ENCODE peak calls at places on chromosomes 16 and 17, in seven cellular contexts. One of them, this sample, is unnamed.

GRCh38 chr17:65634533-65634932 is 73.1 kb upstream of the AXIN2 start:
- DNase-seq in GM13977: no peak
- DNase-seq in T-helper 1 cell: no peak
- DNase-seq in A549: peak; percentile 74
- DNase-seq in T47D: no peak
- DNase-seq in EL: no peak
- DNase-seq in NCI-H1092: no peak
- DNase-seq in this sample: no peak

GRCh38 chr17:39601758-39602532 is 5.8 kb downstream of the NEUROD2 start:
- DNase-seq in GM13977: no peak
- DNase-seq in T-helper 1 cell: no peak
- DNase-seq in A549: no peak
- DNase-seq in T47D: no peak
- DNase-seq in EL: no peak
- DNase-seq in NCI-H1092: no peak
- DNase-seq in this sample: no peak

GRCh38 chr17:31571124-31571892 is 179.8 kb downstream of the RAB11FIP4 start:
- DNase-seq in GM13977: no peak
- DNase-seq in T-helper 1 cell: no peak
- DNase-seq in A549: peak; percentile 24
- DNase-seq in T47D: no peak
- DNase-seq in EL: peak; percentile 91
- DNase-seq in NCI-H1092: no peak
- DNase-seq in this sample: no peak

GRCh38 chr17:38969281-38969680 is 2.1 kb upstream of the FBXO47 start:
- DNase-seq in GM13977: no peak
- DNase-seq in T-helper 1 cell: no peak
- DNase-seq in A549: no peak
- DNase-seq in T47D: no peak
- DNase-seq in EL: no peak
- DNase-seq in NCI-H1092: no peak
- DNase-seq in this sample: no peak

GRCh38 chr17:68054296-68054900 is 18.9 kb downstream of the KPNA2 start:
- DNase-seq in GM13977: no peak
- DNase-seq in T-helper 1 cell: no peak
- DNase-seq in A549: no peak
- DNase-seq in T47D: peak; percentile 58
- DNase-seq in EL: peak; percentile 88
- DNase-seq in NCI-H1092: no peak
- DNase-seq in this sample: no peak

GRCh38 chr17:41521574-41522261 is 3.0 kb upstream of the KRT15 start:
- DNase-seq in GM13977: no peak
- DNase-seq in T-helper 1 cell: no peak
- DNase-seq in A549: peak; percentile 83
- DNase-seq in T47D: no peak
- DNase-seq in EL: peak; percentile 89
- DNase-seq in NCI-H1092: no peak
- DNase-seq in this sample: no peak

GRCh38 chr17:77258638-77259037 is 117.9 kb downstream of the SEC14L1 start:
- DNase-seq in GM13977: no peak
- DNase-seq in T-helper 1 cell: no peak
- DNase-seq in A549: no peak
- DNase-seq in T47D: no peak
- DNase-seq in EL: no peak
- DNase-seq in NCI-H1092: no peak
- DNase-seq in this sample: no peak

GRCh38 chr16:88487920-88488842 is 35.1 kb downstream of the ZFPM1 start:
- DNase-seq in GM13977: no peak
- DNase-seq in T-helper 1 cell: no peak
- DNase-seq in A549: no peak
- DNase-seq in T47D: no peak
- DNase-seq in EL: no peak
- DNase-seq in NCI-H1092: no peak
- DNase-seq in this sample: no peak

GRCh38 chr16:2776500-2777139 is 460 bp downstream of the ELOB start:
- DNase-seq in GM13977: peak; percentile 65
- DNase-seq in T-helper 1 cell: no peak
- DNase-seq in A549: no peak
- DNase-seq in T47D: no peak
- DNase-seq in EL: no peak
- DNase-seq in NCI-H1092: no peak
- DNase-seq in this sample: no peak

GRCh38 chr16:12089492-12090161 is 113.1 kb downstream of the SNX29 start:
- DNase-seq in GM13977: peak; percentile 39
- DNase-seq in T-helper 1 cell: no peak
- DNase-seq in A549: no peak
- DNase-seq in T47D: no peak
- DNase-seq in EL: peak; percentile 38
- DNase-seq in NCI-H1092: no peak
- DNase-seq in this sample: no peak

GRCh38 chr17:59401725-59402124 is 70.3 kb downstream of the YPEL2 start:
- DNase-seq in GM13977: no peak
- DNase-seq in T-helper 1 cell: no peak
- DNase-seq in A549: no peak
- DNase-seq in T47D: no peak
- DNase-seq in EL: no peak
- DNase-seq in NCI-H1092: no peak
- DNase-seq in this sample: no peak

GRCh38 chr16:69217433-69217832 is 30.5 kb downstream of the SNTB2 start:
- DNase-seq in GM13977: no peak
- DNase-seq in T-helper 1 cell: no peak
- DNase-seq in A549: peak; percentile 42
- DNase-seq in T47D: no peak
- DNase-seq in EL: peak; percentile 71
- DNase-seq in NCI-H1092: no peak
- DNase-seq in this sample: no peak

GRCh38 chr16:53518550-53519416 is 15.8 kb upstream of the AKTIP start:
- DNase-seq in GM13977: peak; percentile 76
- DNase-seq in T-helper 1 cell: peak; percentile 71
- DNase-seq in A549: no peak
- DNase-seq in T47D: no peak
- DNase-seq in EL: peak; percentile 59
- DNase-seq in NCI-H1092: no peak
- DNase-seq in this sample: peak; percentile 50

GRCh38 chr16:89921131-89921698 is 1.9 kb upstream of the TUBB3 start:
- DNase-seq in GM13977: no peak
- DNase-seq in T-helper 1 cell: no peak
- DNase-seq in A549: no peak
- DNase-seq in T47D: no peak
- DNase-seq in EL: no peak
- DNase-seq in NCI-H1092: no peak
- DNase-seq in this sample: no peak

GRCh38 chr17:61904094-61904710 is 23.6 kb downstream of the INTS2 start:
- DNase-seq in GM13977: peak; percentile 71
- DNase-seq in T-helper 1 cell: peak; percentile 21
- DNase-seq in A549: no peak
- DNase-seq in T47D: no peak
- DNase-seq in EL: no peak
- DNase-seq in NCI-H1092: no peak
- DNase-seq in this sample: no peak

GRCh38 chr17:82505296-82505695 is 14.2 kb upstream of the FOXK2 start:
- DNase-seq in GM13977: no peak
- DNase-seq in T-helper 1 cell: no peak
- DNase-seq in A549: no peak
- DNase-seq in T47D: no peak
- DNase-seq in EL: no peak
- DNase-seq in NCI-H1092: no peak
- DNase-seq in this sample: no peak

GRCh38 chr16:88634141-88634993 is 4.0 kb upstream of the IL17C start:
- DNase-seq in GM13977: peak; percentile 87
- DNase-seq in T-helper 1 cell: peak; percentile 26
- DNase-seq in A549: no peak
- DNase-seq in T47D: no peak
- DNase-seq in EL: peak; percentile 70
- DNase-seq in NCI-H1092: no peak
- DNase-seq in this sample: peak; percentile 12

GRCh38 chr17:49438439-49438861 is 23.8 kb upstream of the PHB1 start:
- DNase-seq in GM13977: no peak
- DNase-seq in T-helper 1 cell: no peak
- DNase-seq in A549: no peak
- DNase-seq in T47D: no peak
- DNase-seq in EL: no peak
- DNase-seq in NCI-H1092: no peak
- DNase-seq in this sample: no peak

GRCh38 chr16:27374231-27374793 is 27.7 kb upstream of the IL21R start:
- DNase-seq in GM13977: peak; percentile 47
- DNase-seq in T-helper 1 cell: no peak
- DNase-seq in A549: no peak
- DNase-seq in T47D: no peak
- DNase-seq in EL: no peak
- DNase-seq in NCI-H1092: no peak
- DNase-seq in this sample: no peak

GRCh38 chr16:1058216-1058615 is 14.3 kb upstream of the SSTR5 start:
- DNase-seq in GM13977: no peak
- DNase-seq in T-helper 1 cell: no peak
- DNase-seq in A549: no peak
- DNase-seq in T47D: no peak
- DNase-seq in EL: no peak
- DNase-seq in NCI-H1092: no peak
- DNase-seq in this sample: no peak

GRCh38 chr17:75108193-75108592 is 1.6 kb upstream of the ARMC7 start:
- DNase-seq in GM13977: no peak
- DNase-seq in T-helper 1 cell: no peak
- DNase-seq in A549: no peak
- DNase-seq in T47D: no peak
- DNase-seq in EL: no peak
- DNase-seq in NCI-H1092: no peak
- DNase-seq in this sample: no peak

GRCh38 chr16:57725077-57725953 is 10.3 kb upstream of the KATNB1 start:
- DNase-seq in GM13977: no peak
- DNase-seq in T-helper 1 cell: no peak
- DNase-seq in A549: no peak
- DNase-seq in T47D: no peak
- DNase-seq in EL: no peak
- DNase-seq in NCI-H1092: no peak
- DNase-seq in this sample: no peak

GRCh38 chr16:81666102-81666501 is 113.0 kb upstream of the PLCG2 start:
- DNase-seq in GM13977: no peak
- DNase-seq in T-helper 1 cell: no peak
- DNase-seq in A549: no peak
- DNase-seq in T47D: no peak
- DNase-seq in EL: no peak
- DNase-seq in NCI-H1092: no peak
- DNase-seq in this sample: no peak